ENCODE peak calls at places on chromosome 20, in ten cellular contexts. D, J, B, M, S, F, H, W, C and N are unnamed samples.

GRCh38 chr20:21702553-21703467 is 2.7 kb upstream of the PAX1 start:
- DNase-seq in S (no peak), C (peak), W (no peak), M (peak), B (no peak), F (peak), J (no peak), D (peak), H (peak), N (peak)

GRCh38 chr20:21182832-21183563 is 57.1 kb downstream of the KIZ start:
- DNase-seq in M (peak), C (no peak), W (peak), D (peak), F (peak), H (peak), S (no peak), J (no peak), B (no peak), N (peak)

GRCh38 chr20:40562031-40562430 is 127.0 kb downstream of the MAFB start:
- DNase-seq in D (peak), W (peak), S (no peak), J (no peak), F (peak), C (no peak), H (peak), B (no peak), M (peak), N (no peak)

GRCh38 chr20:53829706-53830521 is 236.3 kb upstream of the ZNF217 start:
- DNase-seq in J (no peak), S (no peak), C (no peak), B (no peak), W (peak), D (peak), F (peak), H (peak), M (peak), N (peak)

GRCh38 chr20:10239954-10240353 is 21.3 kb downstream of the SNAP25 start:
- DNase-seq in D (no peak), J (peak), H (peak), W (peak), S (peak), F (peak), C (no peak), M (no peak), B (peak), N (no peak)

GRCh38 chr20:25295386-25296093 is 47.7 kb downstream of the PYGB start:
- DNase-seq in B (no peak), M (no peak), S (no peak), J (no peak), H (no peak), W (no peak), D (no peak), F (no peak), C (no peak), N (no peak)

GRCh38 chr20:986733-987355 is 15.3 kb downstream of the RSPO4 start:
- DNase-seq in B (no peak), D (no peak), W (peak), J (no peak), F (no peak), S (no peak), C (no peak), M (no peak), H (peak), N (no peak)

GRCh38 chr20:32201977-32202363 is 5.6 kb downstream of the PLAGL2 start:
- DNase-seq in C (no peak), B (no peak), D (no peak), J (no peak), H (no peak), W (no peak), S (no peak), F (peak), M (no peak), N (no peak)